ENCODE peak calls at places on chromosomes 6 and 20, in ten cellular contexts. G, T, Y, Z, Q, P, V, K, S and X are unnamed samples.

GRCh38 chr6:30813623-30814136 is 69.3 kb upstream of the IER3 start:
- DNase-seq in G (no peak), T (no peak), Y (no peak), Z (no peak), Q (no peak), P (no peak), V (no peak), K (no peak), S (peak; percentile 58), X (no peak)

GRCh38 chr6:83341765-83342164 is 89.1 kb downstream of the ME1 start:
- DNase-seq in G (no peak), T (no peak), Y (no peak), Z (no peak), Q (no peak), P (no peak), V (no peak), K (no peak), S (no peak), X (no peak)

GRCh38 chr6:38603492-38603891 is 36.2 kb downstream of the BTBD9 start:
- DNase-seq in G (no peak), T (no peak), Y (no peak), Z (no peak), Q (no peak), P (no peak), V (no peak), K (no peak), S (no peak), X (no peak)

GRCh38 chr6:126127662-126128061 is 141.3 kb downstream of the TRMT11 start:
- DNase-seq in G (no peak), T (peak; percentile 12), Y (no peak), Z (no peak), Q (no peak), P (no peak), V (no peak), K (no peak), S (peak; percentile 17), X (no peak)

GRCh38 chr20:51698252-51698651 is 69.9 kb downstream of the ATP9A start:
- DNase-seq in G (no peak), T (no peak), Y (no peak), Z (no peak), Q (no peak), P (no peak), V (no peak), K (no peak), S (no peak), X (no peak)

GRCh38 chr20:43744121-43744520 is 17.3 kb upstream of the GTSF1L start:
- DNase-seq in G (no peak), T (no peak), Y (no peak), Z (no peak), Q (no peak), P (peak; percentile 30), V (no peak), K (peak; percentile 45), S (peak; percentile 68), X (no peak)

GRCh38 chr6:20236899-20237600 is 24.8 kb upstream of the MBOAT1 start:
- DNase-seq in G (no peak), T (no peak), Y (no peak), Z (no peak), Q (no peak), P (no peak), V (no peak), K (no peak), S (no peak), X (no peak)

GRCh38 chr20:37419774-37420542 is 74.0 kb downstream of the SRC start:
- DNase-seq in G (no peak), T (no peak), Y (no peak), Z (no peak), Q (no peak), P (no peak), V (no peak), K (no peak), S (no peak), X (no peak)